ENCODE peak calls at places on chromosomes 11 and 22, in four cellular contexts. Y is GM23248, G is astrocyte, A is AG04449. Q is an unnamed sample.

GRCh38 chr11:69040581-69041260 is 8.0 kb upstream of the TPCN2 start:
- DNase-seq in Y (peak), A (no peak), G (peak), Q (no peak)

GRCh38 chr11:34840736-34841386 is 75.3 kb downstream of the APIP start:
- DNase-seq in G (no peak), A (no peak), Y (peak), Q (no peak)

GRCh38 chr11:13207665-13208594 is 69.7 kb upstream of the BMAL1 start:
- DNase-seq in A (peak), G (peak), Y (peak), Q (no peak)

GRCh38 chr11:61797263-61797944 is 4.7 kb downstream of the FEN1 start:
- DNase-seq in Y (peak), A (no peak), G (peak), Q (peak)

GRCh38 chr22:27124336-27125023 is 467.1 kb downstream of the MIAT start:
- DNase-seq in Y (peak), G (peak), A (no peak), Q (no peak)

GRCh38 chr11:70428701-70429427 is 30.5 kb downstream of the CTTN start:
- DNase-seq in Y (no peak), G (no peak), A (no peak), Q (no peak)

GRCh38 chr11:70540196-70540595 is 141.9 kb downstream of the CTTN start:
- DNase-seq in Y (no peak), A (no peak), G (no peak), Q (no peak)

GRCh38 chr11:67640021-67640757 is 626 bp upstream of the TBX10 start:
- DNase-seq in Y (peak), A (no peak), G (no peak), Q (no peak)

GRCh38 chr11:1745701-1746320 is 4.6 kb downstream of the IFITM10 start:
- DNase-seq in G (no peak), Y (no peak), A (no peak), Q (no peak)

GRCh38 chr11:110468095-110468494 is 38.3 kb downstream of the FDX1 start:
- DNase-seq in A (no peak), G (no peak), Y (no peak), Q (no peak)

GRCh38 chr11:60866911-60867870 is at the start of gene ZP1:
- DNase-seq in A (no peak), Y (no peak), G (no peak), Q (no peak)

GRCh38 chr11:45321669-45322068 is 35.5 kb upstream of the SYT13 start:
- DNase-seq in G (no peak), A (no peak), Y (no peak), Q (no peak)

GRCh38 chr11:132911186-132911585 is 621.1 kb downstream of the OPCML start:
- DNase-seq in Y (peak), G (peak), A (no peak), Q (no peak)

GRCh38 chr22:24141586-24141985 is 39.7 kb upstream of the SUSD2 start:
- DNase-seq in G (no peak), A (no peak), Y (peak), Q (no peak)

GRCh38 chr22:49765951-49766350 is 61.7 kb downstream of the BRD1 start:
- DNase-seq in A (no peak), G (no peak), Y (no peak), Q (no peak)

GRCh38 chr11:27460571-27460970 is 12.0 kb downstream of the LGR4 start:
- DNase-seq in A (no peak), Y (no peak), G (peak), Q (no peak)

GRCh38 chr11:19025799-19026406 is 34.6 kb downstream of the MRGPRX2 start:
- DNase-seq in A (no peak), Y (peak), G (peak), Q (no peak)

GRCh38 chr11:78168539-78169477 is 19.6 kb downstream of the KCTD21 start:
- DNase-seq in Y (peak), A (peak), G (peak), Q (no peak)

GRCh38 chr22:33579448-33580093 is 340.7 kb downstream of the LARGE1 start:
- DNase-seq in A (no peak), Y (peak), G (peak), Q (peak)

GRCh38 chr11:2142300-2142759 is 3.1 kb upstream of the IGF2 start:
- DNase-seq in Y (peak), G (peak), A (no peak), Q (no peak)

GRCh38 chr11:124143034-124143433 is 27.8 kb downstream of the VWA5A start:
- DNase-seq in A (no peak), Y (no peak), G (no peak), Q (no peak)

GRCh38 chr11:40384991-40385390 is 1074.5 kb downstream of the LRRC4C start:
- DNase-seq in A (peak), Y (peak), G (peak), Q (no peak)

GRCh38 chr11:65053826-65054503 is 4.4 kb downstream of the NAALADL1 start:
- DNase-seq in Y (no peak), A (no peak), G (no peak), Q (no peak)

Q was measured in omental fat pad.